ENCODE peak calls at places on chromosomes 4 and X, in ten cellular contexts. One of them, this sample, is unnamed.

GRCh38 chr4:8478801-8479744 is 38.5 kb downstream of the TRMT44 start:
- DNase-seq in tibial nerve: no peak
- DNase-seq in breast epithelium: no peak
- DNase-seq in testis: no peak
- DNase-seq in transverse colon: no peak
- DNase-seq in A549: no peak
- DNase-seq in IMR-90: peak
- DNase-seq in adrenal gland: no peak
- DNase-seq in heart left ventricle: no peak
- DNase-seq in lower leg skin: no peak
- DNase-seq in this sample: no peak

GRCh38 chr4:168408620-168409019 is 71.7 kb downstream of the DDX60L start:
- DNase-seq in lower leg skin: no peak
- DNase-seq in tibial nerve: peak
- DNase-seq in transverse colon: peak
- DNase-seq in adrenal gland: peak
- DNase-seq in A549: no peak
- DNase-seq in breast epithelium: no peak
- DNase-seq in heart left ventricle: no peak
- DNase-seq in testis: peak
- DNase-seq in IMR-90: peak
- DNase-seq in this sample: peak

GRCh38 chr4:48557478-48557877 is 67.4 kb downstream of the ZAR1 start:
- DNase-seq in breast epithelium: no peak
- DNase-seq in testis: no peak
- DNase-seq in transverse colon: no peak
- DNase-seq in IMR-90: no peak
- DNase-seq in lower leg skin: no peak
- DNase-seq in A549: no peak
- DNase-seq in tibial nerve: no peak
- DNase-seq in adrenal gland: no peak
- DNase-seq in heart left ventricle: no peak
- DNase-seq in this sample: no peak

GRCh38 chrX:11290673-11291072 is 2.5 kb upstream of the AMELX start:
- DNase-seq in A549: no peak
- DNase-seq in transverse colon: no peak
- DNase-seq in adrenal gland: no peak
- DNase-seq in lower leg skin: no peak
- DNase-seq in heart left ventricle: no peak
- DNase-seq in IMR-90: no peak
- DNase-seq in tibial nerve: no peak
- DNase-seq in breast epithelium: no peak
- DNase-seq in testis: no peak
- DNase-seq in this sample: no peak

GRCh38 chr4:174422893-174423256 is 99.4 kb downstream of the HPGD start:
- DNase-seq in adrenal gland: no peak
- DNase-seq in tibial nerve: no peak
- DNase-seq in transverse colon: no peak
- DNase-seq in A549: no peak
- DNase-seq in IMR-90: no peak
- DNase-seq in testis: no peak
- DNase-seq in lower leg skin: no peak
- DNase-seq in breast epithelium: no peak
- DNase-seq in heart left ventricle: no peak
- DNase-seq in this sample: no peak

GRCh38 chr4:189837462-189837861 is 103.2 kb upstream of the FRG1 start:
- DNase-seq in IMR-90: no peak
- DNase-seq in tibial nerve: no peak
- DNase-seq in lower leg skin: no peak
- DNase-seq in breast epithelium: no peak
- DNase-seq in A549: no peak
- DNase-seq in adrenal gland: no peak
- DNase-seq in heart left ventricle: no peak
- DNase-seq in transverse colon: no peak
- DNase-seq in testis: no peak
- DNase-seq in this sample: no peak

GRCh38 chr4:81466841-81467671 is 4.7 kb downstream of the RASGEF1B start:
- DNase-seq in tibial nerve: peak
- DNase-seq in lower leg skin: no peak
- DNase-seq in heart left ventricle: no peak
- DNase-seq in testis: peak
- DNase-seq in IMR-90: peak
- DNase-seq in A549: no peak
- DNase-seq in breast epithelium: no peak
- DNase-seq in transverse colon: peak
- DNase-seq in adrenal gland: peak
- DNase-seq in this sample: peak

GRCh38 chrX:72169008-72169728 is 12.4 kb upstream of the PIN4 start:
- DNase-seq in breast epithelium: no peak
- DNase-seq in testis: no peak
- DNase-seq in lower leg skin: no peak
- DNase-seq in transverse colon: no peak
- DNase-seq in tibial nerve: no peak
- DNase-seq in IMR-90: no peak
- DNase-seq in heart left ventricle: no peak
- DNase-seq in adrenal gland: peak
- DNase-seq in A549: no peak
- DNase-seq in this sample: no peak

GRCh38 chrX:44872319-44872816 is 620 bp upstream of the KDM6A start:
- DNase-seq in breast epithelium: peak
- DNase-seq in tibial nerve: peak
- DNase-seq in IMR-90: peak
- DNase-seq in lower leg skin: peak
- DNase-seq in adrenal gland: peak
- DNase-seq in transverse colon: peak
- DNase-seq in A549: peak
- DNase-seq in testis: peak
- DNase-seq in heart left ventricle: peak
- DNase-seq in this sample: peak

GRCh38 chrX:44875185-44875489 is 2.1 kb downstream of the KDM6A start:
- DNase-seq in tibial nerve: no peak
- DNase-seq in breast epithelium: no peak
- DNase-seq in testis: no peak
- DNase-seq in A549: no peak
- DNase-seq in lower leg skin: no peak
- DNase-seq in heart left ventricle: no peak
- DNase-seq in transverse colon: no peak
- DNase-seq in adrenal gland: no peak
- DNase-seq in IMR-90: no peak
- DNase-seq in this sample: no peak

GRCh38 chrX:44874481-44875184 is 1.6 kb downstream of the KDM6A start:
- DNase-seq in lower leg skin: no peak
- DNase-seq in adrenal gland: peak
- DNase-seq in A549: peak
- DNase-seq in IMR-90: peak
- DNase-seq in tibial nerve: no peak
- DNase-seq in testis: peak
- DNase-seq in transverse colon: peak
- DNase-seq in heart left ventricle: no peak
- DNase-seq in breast epithelium: no peak
- DNase-seq in this sample: no peak

GRCh38 chrX:44872817-44873414 is at the start of gene KDM6A:
- DNase-seq in adrenal gland: peak
- DNase-seq in transverse colon: peak
- DNase-seq in A549: peak
- DNase-seq in testis: peak
- DNase-seq in heart left ventricle: peak
- DNase-seq in breast epithelium: peak
- DNase-seq in lower leg skin: peak
- DNase-seq in tibial nerve: peak
- DNase-seq in IMR-90: peak
- DNase-seq in this sample: peak

DNA sequence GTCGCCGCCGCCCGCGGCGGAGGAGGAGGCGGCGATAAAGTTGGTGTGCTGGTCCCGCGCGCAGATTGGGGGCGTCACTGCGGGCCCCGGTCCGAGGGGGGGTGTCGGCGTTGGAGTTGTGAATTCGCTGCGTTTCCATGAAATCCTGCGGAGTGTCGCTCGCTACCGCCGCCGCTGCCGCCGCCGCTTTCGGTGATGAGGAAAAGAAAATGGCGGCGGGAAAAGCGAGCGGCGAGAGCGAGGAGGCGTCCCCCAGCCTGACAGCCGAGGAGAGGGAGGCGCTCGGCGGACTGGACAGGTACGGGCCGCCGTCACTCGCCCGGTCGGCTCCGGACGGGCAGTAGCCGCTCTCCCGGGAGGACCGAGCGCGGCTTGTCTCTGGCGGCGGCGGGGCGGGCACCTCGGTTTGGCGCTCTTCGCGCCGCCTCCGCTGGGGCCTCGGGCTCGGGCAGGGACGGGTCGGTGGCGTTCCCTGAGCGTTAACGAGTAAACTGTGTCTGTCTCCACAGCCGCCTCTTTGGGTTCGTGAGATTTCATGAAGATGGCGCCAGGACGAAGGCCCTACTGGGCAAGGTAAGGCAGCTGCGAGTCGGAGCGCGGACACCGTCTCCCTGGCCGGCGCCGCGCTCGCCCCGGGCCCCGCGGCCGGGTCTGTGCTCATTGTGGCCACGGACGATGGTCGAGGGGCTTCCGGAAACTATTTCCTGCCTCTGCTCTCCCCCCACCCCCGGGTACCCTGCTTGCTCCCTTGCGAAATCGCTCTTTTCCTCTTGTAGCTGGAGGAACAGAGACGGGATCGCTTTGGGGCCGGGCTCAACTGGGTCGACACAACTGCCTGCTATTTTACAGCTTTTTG is 655 bp downstream of the KDM6A start:
- DNase-seq in breast epithelium: peak
- DNase-seq in tibial nerve: peak
- DNase-seq in testis: peak
- DNase-seq in A549: no peak
- DNase-seq in lower leg skin: peak
- DNase-seq in transverse colon: peak
- DNase-seq in heart left ventricle: peak
- DNase-seq in adrenal gland: peak
- DNase-seq in IMR-90: peak
- DNase-seq in this sample: peak
- TF ChIP-seq POLR2A in breast epithelium: no peak
- TF ChIP-seq POLR2A in tibial nerve: no peak
- TF ChIP-seq POLR2A in testis: no peak
- TF ChIP-seq POLR2A in A549: no peak
- TF ChIP-seq POLR2A in lower leg skin: no peak
- TF ChIP-seq POLR2A in transverse colon: no peak
- TF ChIP-seq POLR2A in heart left ventricle: no peak
- TF ChIP-seq POLR2A in adrenal gland: no peak
- TF ChIP-seq POLR2A in IMR-90: peak
- TF ChIP-seq POLR2A in this sample: no peak

GRCh38 chr4:153022233-153022632 is 86.1 kb downstream of the FHDC1 start:
- DNase-seq in testis: no peak
- DNase-seq in lower leg skin: peak
- DNase-seq in transverse colon: peak
- DNase-seq in breast epithelium: no peak
- DNase-seq in A549: no peak
- DNase-seq in heart left ventricle: no peak
- DNase-seq in IMR-90: no peak
- DNase-seq in tibial nerve: no peak
- DNase-seq in adrenal gland: no peak
- DNase-seq in this sample: peak
- H3K4me3 ChIP-seq in testis: no peak
- H3K4me3 ChIP-seq in lower leg skin: no peak
- H3K4me3 ChIP-seq in transverse colon: no peak
- H3K4me3 ChIP-seq in breast epithelium: no peak
- H3K4me3 ChIP-seq in A549: no peak
- H3K4me3 ChIP-seq in heart left ventricle: no peak
- H3K4me3 ChIP-seq in IMR-90: no peak
- H3K4me3 ChIP-seq in tibial nerve: no peak
- H3K4me3 ChIP-seq in adrenal gland: no peak
- H3K4me3 ChIP-seq in this sample: no peak

DNA sequence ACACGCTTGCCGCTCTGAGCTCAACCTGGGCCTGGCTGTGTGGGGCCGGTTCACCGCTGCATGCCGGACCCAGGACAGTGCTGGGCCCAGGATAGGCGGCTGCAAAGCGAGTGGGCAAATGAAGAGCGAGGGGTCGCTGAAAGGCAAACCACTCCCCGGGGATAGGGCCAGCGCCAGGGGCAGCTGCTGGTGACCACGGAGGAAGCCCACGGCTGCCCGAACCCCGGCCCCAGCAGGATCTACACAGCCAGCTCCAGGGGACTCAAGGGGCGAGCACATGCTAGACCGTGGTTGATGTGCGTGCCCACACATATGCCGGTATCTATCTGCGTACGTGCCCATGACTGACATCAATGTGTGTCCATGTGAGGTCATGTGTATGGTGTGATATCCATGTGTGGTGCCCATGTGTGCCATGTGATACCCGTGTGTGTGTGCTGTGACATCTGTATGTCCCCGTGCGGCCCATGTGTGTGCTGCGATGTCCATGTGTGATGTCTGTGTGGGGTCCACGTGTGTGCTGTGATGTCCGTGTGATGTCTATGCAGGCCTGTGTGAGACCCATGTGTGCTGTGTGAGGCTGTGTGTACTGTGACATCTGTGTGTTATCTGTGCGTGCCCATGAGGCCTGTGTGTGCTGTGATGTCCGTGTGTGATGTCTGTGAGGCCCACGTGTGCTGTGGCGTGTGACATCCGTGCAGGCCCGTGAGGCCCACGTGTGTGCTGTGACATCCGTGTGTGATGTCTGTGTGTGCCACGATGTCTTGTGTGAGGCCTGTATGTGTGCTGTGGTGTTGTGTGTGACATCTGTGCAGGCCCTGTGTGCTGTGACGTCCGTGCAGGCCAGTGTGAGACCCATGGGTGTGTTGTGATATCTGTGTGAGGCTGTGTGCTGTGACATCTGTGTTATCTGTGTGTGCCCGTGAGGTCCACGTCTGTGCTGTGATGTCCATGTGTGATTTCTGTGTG is 24.8 kb downstream of the CTBP1 start:
- DNase-seq in lower leg skin: no peak
- DNase-seq in testis: no peak
- DNase-seq in breast epithelium: no peak
- DNase-seq in tibial nerve: no peak
- DNase-seq in A549: no peak
- DNase-seq in transverse colon: no peak
- DNase-seq in adrenal gland: no peak
- DNase-seq in heart left ventricle: no peak
- DNase-seq in IMR-90: no peak
- DNase-seq in this sample: no peak
- TF ChIP-seq POLR2A in lower leg skin: no peak
- TF ChIP-seq POLR2A in testis: no peak
- TF ChIP-seq POLR2A in breast epithelium: no peak
- TF ChIP-seq POLR2A in tibial nerve: no peak
- TF ChIP-seq POLR2A in A549: no peak
- TF ChIP-seq POLR2A in transverse colon: no peak
- TF ChIP-seq POLR2A in adrenal gland: no peak
- TF ChIP-seq POLR2A in heart left ventricle: no peak
- TF ChIP-seq POLR2A in IMR-90: no peak
- TF ChIP-seq POLR2A in this sample: no peak

GRCh38 chr4:76439491-76439890 is 4.5 kb downstream of the SHROOM3 start:
- DNase-seq in adrenal gland: no peak
- DNase-seq in IMR-90: no peak
- DNase-seq in A549: no peak
- DNase-seq in transverse colon: no peak
- DNase-seq in breast epithelium: no peak
- DNase-seq in heart left ventricle: no peak
- DNase-seq in lower leg skin: no peak
- DNase-seq in tibial nerve: no peak
- DNase-seq in testis: no peak
- DNase-seq in this sample: no peak

GRCh38 chr4:76434901-76435688 is at the start of gene SHROOM3:
- DNase-seq in lower leg skin: no peak
- DNase-seq in transverse colon: no peak
- DNase-seq in testis: no peak
- DNase-seq in adrenal gland: no peak
- DNase-seq in breast epithelium: no peak
- DNase-seq in heart left ventricle: no peak
- DNase-seq in IMR-90: no peak
- DNase-seq in tibial nerve: no peak
- DNase-seq in A549: no peak
- DNase-seq in this sample: no peak

GRCh38 chr4:76430519-76431388 is 4.3 kb upstream of the SHROOM3 start:
- DNase-seq in A549: peak
- DNase-seq in adrenal gland: peak
- DNase-seq in breast epithelium: no peak
- DNase-seq in tibial nerve: no peak
- DNase-seq in IMR-90: peak
- DNase-seq in heart left ventricle: no peak
- DNase-seq in transverse colon: no peak
- DNase-seq in testis: no peak
- DNase-seq in lower leg skin: no peak
- DNase-seq in this sample: no peak

DNA sequence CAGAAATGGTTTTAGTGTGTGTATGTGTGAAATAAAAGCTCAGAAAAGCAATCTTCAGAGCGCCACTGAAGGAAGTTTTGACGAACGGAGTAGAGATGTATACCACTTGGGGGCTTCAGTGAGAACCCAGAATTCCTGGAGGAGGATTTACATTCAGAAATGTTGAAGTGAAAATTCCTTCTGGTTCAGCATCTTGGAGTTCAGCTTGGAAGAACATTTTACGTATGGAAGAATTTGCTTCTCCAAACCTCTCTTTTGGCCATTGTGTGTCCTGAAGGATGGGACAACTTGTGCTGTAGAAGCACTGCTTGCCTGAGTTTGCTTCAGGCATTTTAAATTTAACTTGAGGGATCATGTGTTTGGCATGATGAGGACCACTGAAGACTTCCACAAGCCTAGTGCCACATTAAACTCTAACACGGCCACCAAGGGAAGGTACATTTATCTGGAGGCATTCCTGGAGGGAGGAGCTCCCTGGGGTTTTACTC is 704 bp downstream of the SHROOM3 start:
- DNase-seq in testis: no peak
- DNase-seq in tibial nerve: no peak
- DNase-seq in transverse colon: no peak
- DNase-seq in A549: no peak
- DNase-seq in heart left ventricle: no peak
- DNase-seq in lower leg skin: no peak
- DNase-seq in adrenal gland: no peak
- DNase-seq in breast epithelium: no peak
- DNase-seq in IMR-90: no peak
- DNase-seq in this sample: no peak
- H3K4me3 ChIP-seq in testis: no peak
- H3K4me3 ChIP-seq in tibial nerve: peak
- H3K4me3 ChIP-seq in transverse colon: no peak
- H3K4me3 ChIP-seq in A549: no peak
- H3K4me3 ChIP-seq in heart left ventricle: peak
- H3K4me3 ChIP-seq in lower leg skin: no peak
- H3K4me3 ChIP-seq in adrenal gland: no peak
- H3K4me3 ChIP-seq in breast epithelium: peak
- H3K4me3 ChIP-seq in IMR-90: no peak
- H3K4me3 ChIP-seq in this sample: no peak

This sample was measured in body of pancreas.